ENCODE peak calls at places on chromosome 21, in nine cellular contexts. V, I, H, Y, W, T, U, D and O are unnamed samples.

GRCh38 chr21:35414511-35415139 is 365.5 kb upstream of the RUNX1 start:
- DNase-seq in D (no peak), I (no peak), V (no peak), W (no peak), T (no peak), H (no peak), Y (no peak), U (no peak), O (no peak)

GRCh38 chr21:46137908-46138307 is 17.5 kb downstream of the FTCD start:
- DNase-seq in V (no peak), U (no peak), I (no peak), W (no peak), T (no peak), Y (no peak), H (no peak), D (no peak), O (no peak)

GRCh38 chr21:26966978-26967913 is at the start of gene ADAMTS5:
- DNase-seq in I (no peak), V (peak), Y (peak), H (no peak), W (no peak), U (peak), T (peak), D (peak), O (peak)

GRCh38 chr21:44253832-44254700 is 7.6 kb downstream of the DNMT3L start:
- DNase-seq in T (no peak), H (no peak), D (no peak), I (no peak), W (no peak), Y (no peak), U (no peak), V (no peak), O (no peak)

GRCh38 chr21:9772348-9772672 is 749.1 kb upstream of the TPTE start:
- DNase-seq in I (no peak), T (no peak), Y (no peak), U (no peak), D (no peak), V (no peak), H (no peak), W (no peak), O (no peak)

GRCh38 chr21:15273244-15273643 is 208.4 kb upstream of the NRIP1 start:
- DNase-seq in H (no peak), W (no peak), U (no peak), T (no peak), V (no peak), I (no peak), D (no peak), Y (no peak), O (no peak)

GRCh38 chr21:46375560-46376230 is 51.7 kb downstream of the PCNT start:
- DNase-seq in V (no peak), T (no peak), Y (no peak), W (no peak), D (no peak), H (no peak), I (no peak), U (no peak), O (no peak)

GRCh38 chr21:35019631-35020032 is 29.5 kb downstream of the RUNX1 start:
- DNase-seq in H (no peak), T (no peak), Y (no peak), V (no peak), D (no peak), W (no peak), I (peak), U (no peak), O (no peak)

GRCh38 chr21:46295996-46296752 is 10.0 kb downstream of the YBEY start:
- DNase-seq in I (no peak), H (peak), W (no peak), V (no peak), Y (peak), D (no peak), U (peak), T (peak), O (no peak)

GRCh38 chr21:36441715-36442114 is 38.2 kb downstream of the CLDN14 start:
- DNase-seq in D (no peak), T (no peak), I (no peak), W (no peak), V (no peak), Y (no peak), H (no peak), U (no peak), O (no peak)